ENCODE peak calls at places on chromosomes 13 and 19, in seven cellular contexts. P is stimulated activated CD4-positive, alpha-beta T cell treated with anti-CD3 and anti-CD28 coated beads, Interleukin-4, amount 100 ng/mL, for 24 hours; V is stimulated activated naive CD8-positive, alpha-beta T cell treated with anti-CD3 and anti-CD28 coated beads, Interleukin-15, amount 100 ng/mL, for 72 hours; N is anterior cingulate cortex; X is tibial artery; Q is endodermal cell; Z is GM19239. F is an unnamed sample.

GRCh38 chr19:49437231-49437630 is 4.1 kb downstream of the SLC17A7 start:
- DNase-seq in P (no peak), V (no peak), N (peak), X (no peak), Q (no peak), Z (no peak), F (peak)

GRCh38 chr13:44422755-44423643 is 49.4 kb downstream of the SERP2 start:
- DNase-seq in P (no peak), V (no peak), N (no peak), X (no peak), Q (peak), Z (no peak), F (no peak)

GRCh38 chr19:55459551-55459949 is 1.9 kb downstream of the ISOC2 start:
- DNase-seq in P (no peak), V (no peak), N (no peak), X (no peak), Q (no peak), Z (no peak), F (no peak)

GRCh38 chr13:46404732-46405097 is 17.7 kb upstream of the RUBCNL start:
- DNase-seq in P (no peak), V (no peak), N (no peak), X (no peak), Q (no peak), Z (no peak), F (no peak)

GRCh38 chr19:7852851-7853759 is 21.1 kb downstream of the PRR36 start:
- DNase-seq in P (peak), V (peak), N (peak), X (no peak), Q (peak), Z (peak), F (peak)

GRCh38 chr19:43675269-43675879 is 5.4 kb upstream of the PLAUR start:
- DNase-seq in P (no peak), V (no peak), N (no peak), X (no peak), Q (no peak), Z (no peak), F (no peak)

GRCh38 chr13:30796132-30796832 is 60.9 kb downstream of the ALOX5AP start:
- DNase-seq in P (peak), V (no peak), N (no peak), X (no peak), Q (no peak), Z (no peak), F (no peak)

GRCh38 chr19:55620951-55621672 is 3.3 kb downstream of the ZNF784 start:
- DNase-seq in P (no peak), V (no peak), N (no peak), X (no peak), Q (no peak), Z (no peak), F (no peak)

GRCh38 chr19:15438577-15438976 is 11.2 kb downstream of the WIZ start:
- DNase-seq in P (no peak), V (no peak), N (no peak), X (no peak), Q (no peak), Z (no peak), F (no peak)

GRCh38 chr13:50357586-50358118 is 342.4 kb downstream of the KCNRG start:
- DNase-seq in P (no peak), V (no peak), N (no peak), X (no peak), Q (no peak), Z (no peak), F (peak)

GRCh38 chr13:100398360-100398759 is 190.2 kb downstream of the GGACT start:
- DNase-seq in P (no peak), V (no peak), N (no peak), X (no peak), Q (no peak), Z (no peak), F (no peak)

GRCh38 chr19:5470264-5470671 is 15.1 kb downstream of the ZNRF4 start:
- DNase-seq in P (no peak), V (no peak), N (no peak), X (no peak), Q (no peak), Z (no peak), F (no peak)

GRCh38 chr19:46601318-46602224 is at the start of gene CALM3:
- DNase-seq in P (peak), V (no peak), N (no peak), X (no peak), Q (peak), Z (no peak), F (no peak)